ENCODE peak calls at places on chromosomes 11 and 22, in ten cellular contexts. R is stimulated activated CD8-positive, alpha-beta memory T cell treated with anti-CD3 and anti-CD28 coated beads, Interleukin-4, amount 100 ng/mL, for 4 hours; S is ACHN; U is heart left ventricle; J is GM23338; M is hippocampal formation; I is T-helper 1 cell; T is EH; N is fibroblast of mammary gland; Z is AG08395. W is an unnamed sample.
A peak's percentile ranks its signal among the peaks of the same experiment; 100 is the strongest.

GRCh38 chr11:27699242-27699925 is 871 bp downstream of the BDNF start:
- DNase-seq in U (no peak), I (no peak), M (no peak), Z (no peak), S (peak; percentile 54), T (peak; percentile 53), N (peak; percentile 30), R (no peak), J (peak; percentile 72), W (no peak)

GRCh38 chr22:30015846-30016245 is 64.4 kb upstream of the HORMAD2 start:
- DNase-seq in R (no peak), S (peak; percentile 38), J (no peak), I (no peak), T (peak; percentile 95), Z (peak; percentile 82), M (no peak), N (peak; percentile 83), U (no peak), W (no peak)

GRCh38 chr11:26948881-26949280 is 45.0 kb upstream of the FIBIN start:
- DNase-seq in U (no peak), I (no peak), J (no peak), N (peak; percentile 44), T (peak; percentile 13), Z (no peak), M (no peak), S (no peak), R (no peak), W (no peak)

GRCh38 chr11:112174789-112175595 is at the start of gene BCO2:
- DNase-seq in M (peak; percentile 88), N (peak; percentile 69), T (peak; percentile 82), R (no peak), S (peak; percentile 61), J (peak; percentile 74), U (peak; percentile 86), Z (peak; percentile 76), I (peak; percentile 12), W (peak; percentile 85)

GRCh38 chr11:124716596-124716995 is 23.1 kb upstream of the NRGN start:
- DNase-seq in T (peak; percentile 48), U (no peak), M (no peak), J (no peak), N (no peak), R (no peak), I (no peak), S (no peak), Z (no peak), W (no peak)

GRCh38 chr22:41524809-41525449 is 19.3 kb downstream of the POLR3H start:
- DNase-seq in Z (no peak), S (no peak), M (no peak), U (no peak), I (peak; percentile 44), R (peak; percentile 28), N (peak; percentile 59), T (no peak), J (peak; percentile 58), W (peak; percentile 81)

GRCh38 chr11:27777013-27777412 is 76.8 kb upstream of the BDNF start:
- DNase-seq in M (no peak), N (no peak), Z (no peak), I (no peak), T (peak; percentile 53), U (no peak), S (peak; percentile 46), J (no peak), R (no peak), W (no peak)

GRCh38 chr11:126797801-126798200 is 202.8 kb downstream of the KIRREL3 start:
- DNase-seq in M (no peak), N (no peak), R (no peak), U (no peak), I (no peak), Z (no peak), S (no peak), T (no peak), J (no peak), W (no peak)